ENCODE peak calls at places on chromosome 18, in ten cellular contexts. W is RPMI7951, J is Kasumi-1, I is MCF 10A, A is NCI-H1417, F is amniotic stem cell, N is fibroblast of gingiva, Z is mesothelial cell of epicardium, P is OCI-M1, X is germinal center. K is an unnamed sample.

GRCh38 chr18:50806208-50806616 is 13.6 kb downstream of the MRO start:
- DNase-seq in W (no peak), J (no peak), I (no peak), A (no peak), F (no peak), N (no peak), Z (no peak), P (peak), X (peak), K (no peak)

GRCh38 chr18:79449551-79450288 is 54.0 kb downstream of the NFATC1 start:
- DNase-seq in W (no peak), J (no peak), I (no peak), A (no peak), F (no peak), N (no peak), Z (no peak), P (no peak), X (no peak), K (no peak)

GRCh38 chr18:22169011-22169888 is at the start of gene GATA6:
- DNase-seq in W (peak), J (peak), I (peak), A (peak), F (peak), N (peak), Z (peak), P (peak), X (peak), K (peak)

GRCh38 chr18:10057808-10058791 is 144.3 kb downstream of the VAPA start:
- DNase-seq in W (peak), J (peak), I (peak), A (no peak), F (peak), N (peak), Z (no peak), P (peak), X (no peak), K (no peak)

GRCh38 chr18:54247488-54248175 is 21.7 kb upstream of the POLI start:
- DNase-seq in W (no peak), J (no peak), I (no peak), A (peak), F (no peak), N (no peak), Z (no peak), P (no peak), X (no peak), K (no peak)

GRCh38 chr18:58241877-58242276 is 197.9 kb downstream of the NEDD4L start:
- DNase-seq in W (no peak), J (no peak), I (peak), A (peak), F (no peak), N (peak), Z (no peak), P (no peak), X (no peak), K (no peak)

GRCh38 chr18:77948571-77948970 is 698.9 kb downstream of the GALR1 start:
- DNase-seq in W (no peak), J (no peak), I (no peak), A (no peak), F (no peak), N (no peak), Z (no peak), P (peak), X (no peak), K (no peak)

GRCh38 chr18:38579764-38580163 is 1014.2 kb upstream of the CELF4 start:
- DNase-seq in W (no peak), J (no peak), I (no peak), A (no peak), F (no peak), N (no peak), Z (no peak), P (no peak), X (no peak), K (no peak)

GRCh38 chr18:48228841-48229240 is 180.3 kb downstream of the ZBTB7C start:
- DNase-seq in W (no peak), J (no peak), I (no peak), A (no peak), F (no peak), N (no peak), Z (no peak), P (no peak), X (no peak), K (no peak)

GRCh38 chr18:8889479-8889878 is 184.1 kb downstream of the MTCL1 start:
- DNase-seq in W (peak), J (no peak), I (no peak), A (no peak), F (no peak), N (peak), Z (no peak), P (no peak), X (no peak), K (no peak)

GRCh38 chr18:80154293-80154692 is 45.2 kb downstream of the ADNP2 start:
- DNase-seq in W (no peak), J (peak), I (peak), A (no peak), F (no peak), N (no peak), Z (no peak), P (peak), X (peak), K (no peak)

GRCh38 chr18:75846321-75846720 is 418.8 kb upstream of the SMIM21 start:
- DNase-seq in W (no peak), J (no peak), I (no peak), A (no peak), F (no peak), N (no peak), Z (no peak), P (no peak), X (no peak), K (no peak)

GRCh38 chr18:8844721-8845148 is 139.4 kb downstream of the MTCL1 start:
- DNase-seq in W (no peak), J (no peak), I (no peak), A (peak), F (no peak), N (no peak), Z (no peak), P (no peak), X (no peak), K (no peak)

GRCh38 chr18:70423988-70424387 is 135.1 kb downstream of the SOCS6 start:
- DNase-seq in W (peak), J (no peak), I (no peak), A (no peak), F (no peak), N (no peak), Z (no peak), P (no peak), X (no peak), K (no peak)

GRCh38 chr18:67854340-67854739 is 337.8 kb upstream of the DSEL start:
- DNase-seq in W (no peak), J (no peak), I (no peak), A (no peak), F (no peak), N (peak), Z (no peak), P (no peak), X (no peak), K (no peak)

K was measured in GM12892.